ENCODE peak calls at places on chromosomes 3 and 15, in eight cellular contexts. N, M, I, Z, O, Q, T and Y are unnamed samples.

GRCh38 chr3:120445654-120446053 is 5.1 kb downstream of the FSTL1 start:
- DNase-seq in N (no peak), M (no peak), I (no peak), Z (no peak), O (no peak), Q (no peak), T (no peak), Y (no peak)

GRCh38 chr3:29267231-29267630 is 13.6 kb upstream of the RBMS3 start:
- DNase-seq in N (no peak), M (peak), I (no peak), Z (no peak), O (no peak), Q (peak), T (no peak), Y (peak)

GRCh38 chr3:145191543-145191942 is 969.4 kb downstream of the PLOD2 start:
- DNase-seq in N (no peak), M (no peak), I (no peak), Z (no peak), O (no peak), Q (no peak), T (no peak), Y (no peak)

GRCh38 chr15:31459011-31459748 is 132.5 kb downstream of the KLF13 start:
- DNase-seq in N (no peak), M (no peak), I (no peak), Z (no peak), O (no peak), Q (no peak), T (no peak), Y (no peak)

GRCh38 chr15:100334456-100334855 is 7.3 kb downstream of the ADAMTS17 start:
- DNase-seq in N (no peak), M (no peak), I (no peak), Z (no peak), O (no peak), Q (no peak), T (no peak), Y (no peak)

GRCh38 chr15:84734794-84735479 is 13.5 kb upstream of the ZNF592 start:
- DNase-seq in N (peak), M (peak), I (peak), Z (peak), O (peak), Q (peak), T (no peak), Y (no peak)

GRCh38 chr15:79901958-79902357 is 5.1 kb upstream of the MTHFS start:
- DNase-seq in N (no peak), M (no peak), I (peak), Z (no peak), O (no peak), Q (no peak), T (no peak), Y (no peak)

GRCh38 chr15:90004671-90005070 is 3.5 kb downstream of the ZNF710 start:
- DNase-seq in N (no peak), M (no peak), I (no peak), Z (no peak), O (no peak), Q (no peak), T (peak), Y (no peak)

GRCh38 chr3:50655009-50655830 is 19.5 kb upstream of the DOCK3 start:
- DNase-seq in N (no peak), M (no peak), I (no peak), Z (no peak), O (no peak), Q (no peak), T (no peak), Y (no peak)

GRCh38 chr3:190601597-190601996 is 87.7 kb downstream of the IL1RAP start:
- DNase-seq in N (no peak), M (no peak), I (no peak), Z (no peak), O (no peak), Q (no peak), T (no peak), Y (no peak)

GRCh38 chr3:30353711-30354467 is 252.5 kb upstream of the TGFBR2 start:
- DNase-seq in N (no peak), M (no peak), I (no peak), Z (no peak), O (peak), Q (no peak), T (no peak), Y (no peak)

GRCh38 chr3:152258448-152259302 is 10.1 kb upstream of the MBNL1 start:
- DNase-seq in N (no peak), M (no peak), I (no peak), Z (no peak), O (no peak), Q (no peak), T (peak), Y (no peak)

GRCh38 chr3:158713094-158713499 is 19.2 kb downstream of the RARRES1 start:
- DNase-seq in N (no peak), M (no peak), I (no peak), Z (no peak), O (no peak), Q (no peak), T (no peak), Y (no peak)

GRCh38 chr3:126530171-126531050 is 6.5 kb downstream of the CHST13 start:
- DNase-seq in N (no peak), M (no peak), I (no peak), Z (no peak), O (no peak), Q (no peak), T (no peak), Y (no peak)

GRCh38 chr3:129023909-129024308 is 22.8 kb downstream of the EFCC1 start:
- DNase-seq in N (no peak), M (peak), I (no peak), Z (no peak), O (no peak), Q (no peak), T (no peak), Y (no peak)

GRCh38 chr15:67303490-67304363 is 49.1 kb downstream of the IQCH start:
- DNase-seq in N (no peak), M (peak), I (peak), Z (no peak), O (peak), Q (peak), T (no peak), Y (no peak)

GRCh38 chr15:48703544-48703943 is 58.0 kb upstream of the FBN1 start:
- DNase-seq in N (no peak), M (no peak), I (no peak), Z (no peak), O (no peak), Q (no peak), T (no peak), Y (no peak)

GRCh38 chr3:78634316-78634715 is 1133.5 kb downstream of the ROBO1 start:
- DNase-seq in N (no peak), M (no peak), I (no peak), Z (no peak), O (no peak), Q (no peak), T (no peak), Y (no peak)

GRCh38 chr3:188133219-188133618 is 20.7 kb upstream of the LPP start:
- DNase-seq in N (no peak), M (no peak), I (no peak), Z (no peak), O (no peak), Q (no peak), T (peak), Y (no peak)

GRCh38 chr3:21357241-21357640 is 393.8 kb downstream of the ZNF385D start:
- DNase-seq in N (no peak), M (no peak), I (no peak), Z (no peak), O (no peak), Q (no peak), T (no peak), Y (no peak)

GRCh38 chr15:49847436-49847835 is 226.6 kb downstream of the DTWD1 start:
- DNase-seq in N (no peak), M (no peak), I (no peak), Z (no peak), O (no peak), Q (no peak), T (no peak), Y (no peak)

GRCh38 chr3:141815667-141816066 is 52.5 kb downstream of the GRK7 start:
- DNase-seq in N (no peak), M (no peak), I (no peak), Z (no peak), O (no peak), Q (no peak), T (no peak), Y (no peak)

GRCh38 chr15:51736069-51736468 is 1.4 kb downstream of the LYSMD2 start:
- DNase-seq in N (no peak), M (no peak), I (peak), Z (no peak), O (no peak), Q (no peak), T (no peak), Y (no peak)

GRCh38 chr3:112646623-112647022 is 5.7 kb upstream of the CCDC80 start:
- DNase-seq in N (no peak), M (no peak), I (no peak), Z (no peak), O (no peak), Q (no peak), T (no peak), Y (no peak)

GRCh38 chr3:41956574-41956973 is 5.3 kb downstream of the ULK4 start:
- DNase-seq in N (no peak), M (no peak), I (no peak), Z (no peak), O (no peak), Q (no peak), T (no peak), Y (no peak)

GRCh38 chr3:178551916-178552321 is 15.7 kb downstream of the KCNMB2 start:
- DNase-seq in N (no peak), M (no peak), I (no peak), Z (no peak), O (no peak), Q (no peak), T (peak), Y (no peak)

GRCh38 chr15:67834593-67835348 is 5.1 kb downstream of the RNU6-1 start:
- DNase-seq in N (peak), M (no peak), I (no peak), Z (no peak), O (no peak), Q (peak), T (no peak), Y (no peak)

GRCh38 chr15:59349715-59350420 is 22.8 kb downstream of the MYO1E start:
- DNase-seq in N (no peak), M (no peak), I (no peak), Z (no peak), O (no peak), Q (no peak), T (no peak), Y (no peak)

GRCh38 chr3:193190387-193190786 is 50.6 kb upstream of the PLAAT1 start:
- DNase-seq in N (peak), M (peak), I (no peak), Z (no peak), O (no peak), Q (peak), T (no peak), Y (peak)

GRCh38 chr3:107235923-107236315 is 141.3 kb upstream of the CCDC54 start:
- DNase-seq in N (peak), M (peak), I (peak), Z (peak), O (peak), Q (peak), T (peak), Y (peak)

GRCh38 chr15:77599899-77600298 is 32.8 kb downstream of the LINGO1 start:
- DNase-seq in N (peak), M (peak), I (no peak), Z (no peak), O (no peak), Q (no peak), T (no peak), Y (no peak)